ENCODE peak calls at places on chromosomes 13 and 19, in four cellular contexts. P is Panc1, D is HepG2, Q is K562. E is an unnamed sample. For H3K4me1, the result is how much of the 10 kb centered on the place peaks cover.

GRCh38 chr19:2618611-2619010 is 83.9 kb downstream of the GNG7 start:
- ATAC-seq in P (peak), D (no peak), Q (no peak), E (peak)

GRCh38 chr19:8446055-8446709 is 1.4 kb downstream of the HNRNPM start:
- ATAC-seq in P (no peak), D (no peak), Q (no peak), E (no peak)

GRCh38 chr13:113220877-113221276 is 11.5 kb downstream of the CUL4A start:
- ATAC-seq in P (no peak), D (peak), Q (no peak), E (no peak)

GRCh38 chr19:38250821-38251563 is 5.2 kb downstream of the PPP1R14A start:
- ATAC-seq in Q (no peak), P (peak), D (peak), E (peak)

GRCh38 chr19:13373599-13373998 is 132.7 kb downstream of the CACNA1A start:
- ATAC-seq in Q (no peak), D (no peak), P (no peak), E (no peak)

GRCh38 chr19:3576696-3577443 is 4.1 kb downstream of the HMG20B start:
- ATAC-seq in D (no peak), P (no peak), Q (peak), E (peak)

GRCh38 chr13:102687520-102687919 is 7.3 kb downstream of the METTL21C start:
- ATAC-seq in Q (no peak), D (no peak), P (no peak), E (no peak)

GRCh38 chr19:39355253-39355652 is 13.0 kb downstream of the SAMD4B start:
- ATAC-seq in Q (no peak), D (no peak), P (no peak), E (no peak)

GRCh38 chr13:106865706-106866288 is 297.9 kb upstream of the ARGLU1 start:
- ATAC-seq in D (no peak), Q (no peak), P (no peak), E (no peak)

GRCh38 chr19:45940515-45940805 is 25.9 kb upstream of the NANOS2 start:
- ATAC-seq in D (no peak), Q (no peak), P (no peak), E (no peak)

GRCh38 chr13:108769213-108770070 is 140.0 kb downstream of the MYO16 start:
- ATAC-seq in P (no peak), Q (peak), D (no peak), E (no peak)

GRCh38 chr19:13598098-13598497 is 91.8 kb upstream of the CACNA1A start:
- ATAC-seq in D (no peak), P (no peak), Q (no peak), E (no peak)

GRCh38 chr13:75670496-75670895 is 34.4 kb downstream of the LMO7 start:
- ATAC-seq in P (no peak), D (no peak), Q (no peak), E (no peak)

GRCh38 chr13:22369090-22369489 is 698.2 kb downstream of the FGF9 start:
- ATAC-seq in Q (no peak), P (no peak), D (no peak), E (no peak)

GRCh38 chr19:5308471-5309437 is 31.9 kb downstream of the PTPRS start:
- ATAC-seq in D (no peak), P (peak), Q (peak), E (peak)

GRCh38 chr19:38049105-38049649 is 142.2 kb downstream of the SIPA1L3 start:
- ATAC-seq in D (no peak), P (no peak), Q (no peak), E (no peak)

GRCh38 chr13:30826911-30827577 is 79.0 kb upstream of the MEDAG start:
- ATAC-seq in D (no peak), Q (no peak), P (no peak), E (no peak)

GRCh38 chr19:2308114-2308556 is at the start of gene LINGO3:
- ATAC-seq in D (no peak), P (no peak), Q (peak), E (no peak)

GRCh38 chr19:47066376-47067214 is 18.2 kb upstream of the TMEM160 start:
- ATAC-seq in P (no peak), D (no peak), Q (no peak), E (no peak)

GRCh38 chr13:53342623-53343022 is 314.0 kb downstream of the OLFM4 start:
- ATAC-seq in D (no peak), P (no peak), Q (no peak), E (no peak)

GRCh38 chr13:75318138-75318833 is 163.7 kb downstream of the TBC1D4 start:
- ATAC-seq in P (no peak), Q (no peak), D (no peak), E (no peak)

GRCh38 chr19:16051254-16052025 is 24.9 kb upstream of the TPM4 start:
- ATAC-seq in P (no peak), D (peak), Q (peak), E (peak)

GRCh38 chr13:83879431-83880171 is 2.7 kb downstream of the SLITRK1 start:
- ATAC-seq in D (no peak), Q (no peak), P (no peak), E (no peak)

GRCh38 chr19:24057144-24057543 is 29.8 kb upstream of the ZNF254 start:
- ATAC-seq in Q (no peak), P (no peak), D (no peak), E (no peak)

GRCh38 chr19:56972291-56972914 is 131.9 kb upstream of the PEG3 start:
- ATAC-seq in P (no peak), Q (no peak), D (no peak), E (no peak)

GRCh38 chr13:34749046-34749445 is 193.0 kb upstream of the NBEA start:
- ATAC-seq in Q (no peak), D (no peak), P (no peak), E (no peak)

GRCh38 chr13:75161804-75162203 is 320.2 kb downstream of the TBC1D4 start:
- ATAC-seq in Q (no peak), P (no peak), D (no peak), E (no peak)

GRCh38 chr13:80924596-80924995 is 583.7 kb upstream of the SPRY2 start:
- ATAC-seq in P (no peak), Q (no peak), D (no peak), E (peak)

GRCh38 chr19:43316591-43317319 is 36.7 kb upstream of the CD177 start:
- ATAC-seq in Q (peak), D (peak), P (peak), E (no peak)

GRCh38 chr13:26020536-26021290 is 31.1 kb downstream of the SHISA2 start:
- ATAC-seq in Q (no peak), D (no peak), P (no peak), E (no peak)
- H3K4me1 ChIP-seq in Q (under half), D (under half), P (under half), E (under half)

DNA sequence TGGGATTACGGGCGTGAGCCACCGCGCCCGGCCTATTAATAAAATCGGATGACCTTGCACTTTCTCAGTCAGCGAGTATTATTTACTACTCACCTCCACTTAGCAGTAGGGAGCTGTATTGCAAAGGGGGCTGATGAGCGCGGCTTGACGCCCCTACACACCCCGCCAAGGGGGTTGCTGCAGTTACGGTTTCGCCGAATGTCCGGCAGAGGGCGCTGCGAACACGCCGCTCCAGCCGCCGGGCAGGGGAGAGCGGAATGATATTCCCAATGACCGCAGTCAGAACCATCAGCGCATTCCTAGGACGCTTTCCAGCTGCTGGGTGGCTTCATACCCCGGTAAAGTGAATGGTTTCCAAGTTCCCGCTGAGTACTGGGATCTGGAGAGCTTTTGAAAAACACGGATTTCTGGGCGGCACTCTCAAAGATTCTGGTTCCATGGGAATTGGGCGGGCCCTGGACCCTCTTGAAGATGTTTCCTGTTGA is 30.0 kb upstream of the TPT1 start:
- ATAC-seq in Q (peak), D (peak), P (peak), E (peak)
- TF ChIP-seq POLR2AphosphoS5 in Q (no peak), D (no peak), P (no peak), E (peak)

GRCh38 chr13:26074706-26075105 is 22.9 kb upstream of the SHISA2 start:
- ATAC-seq in D (peak), P (no peak), Q (no peak), E (no peak)
- TF ChIP-seq CTCF in D (peak), P (no peak), Q (no peak), E (no peak)

DNA sequence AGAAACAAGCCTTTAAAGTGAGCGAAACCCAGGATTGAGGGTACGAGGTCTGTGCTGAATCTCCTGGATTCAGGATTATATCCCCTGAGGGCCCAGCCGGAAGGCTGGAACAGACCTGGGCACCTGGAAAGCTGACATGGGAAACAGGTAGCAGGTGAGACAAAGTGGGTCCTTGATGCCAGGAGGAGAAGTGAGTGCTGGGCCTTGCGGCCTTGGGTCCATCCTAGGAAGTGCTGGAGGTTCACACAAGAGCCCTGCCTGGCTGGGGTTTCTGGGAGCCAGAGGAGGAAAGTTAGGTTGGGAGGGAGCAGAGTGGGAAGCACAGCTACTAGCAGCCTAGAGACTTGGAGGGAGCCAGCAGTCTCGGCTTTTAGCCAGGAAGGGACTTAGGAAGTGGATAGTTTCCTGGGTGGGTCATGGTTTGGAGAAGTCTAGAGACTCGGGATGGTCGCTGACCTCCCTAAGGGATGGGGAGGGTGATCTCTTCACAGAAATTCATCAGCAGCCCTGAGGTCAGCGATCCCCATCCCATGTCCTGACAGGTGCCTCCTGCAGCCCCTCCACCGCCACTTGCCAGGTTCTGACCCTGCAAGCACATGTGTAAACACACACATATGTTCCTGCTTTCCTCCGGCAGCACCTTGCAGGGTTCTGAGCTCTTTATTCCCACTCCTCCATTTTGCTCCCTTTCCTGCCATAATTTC is 29.4 kb upstream of the ZNF492 start:
- ATAC-seq in Q (no peak), P (no peak), D (no peak), E (no peak)
- H3K4me1 ChIP-seq in Q (under half), P (under half), D (under half), E (under half)

DNA sequence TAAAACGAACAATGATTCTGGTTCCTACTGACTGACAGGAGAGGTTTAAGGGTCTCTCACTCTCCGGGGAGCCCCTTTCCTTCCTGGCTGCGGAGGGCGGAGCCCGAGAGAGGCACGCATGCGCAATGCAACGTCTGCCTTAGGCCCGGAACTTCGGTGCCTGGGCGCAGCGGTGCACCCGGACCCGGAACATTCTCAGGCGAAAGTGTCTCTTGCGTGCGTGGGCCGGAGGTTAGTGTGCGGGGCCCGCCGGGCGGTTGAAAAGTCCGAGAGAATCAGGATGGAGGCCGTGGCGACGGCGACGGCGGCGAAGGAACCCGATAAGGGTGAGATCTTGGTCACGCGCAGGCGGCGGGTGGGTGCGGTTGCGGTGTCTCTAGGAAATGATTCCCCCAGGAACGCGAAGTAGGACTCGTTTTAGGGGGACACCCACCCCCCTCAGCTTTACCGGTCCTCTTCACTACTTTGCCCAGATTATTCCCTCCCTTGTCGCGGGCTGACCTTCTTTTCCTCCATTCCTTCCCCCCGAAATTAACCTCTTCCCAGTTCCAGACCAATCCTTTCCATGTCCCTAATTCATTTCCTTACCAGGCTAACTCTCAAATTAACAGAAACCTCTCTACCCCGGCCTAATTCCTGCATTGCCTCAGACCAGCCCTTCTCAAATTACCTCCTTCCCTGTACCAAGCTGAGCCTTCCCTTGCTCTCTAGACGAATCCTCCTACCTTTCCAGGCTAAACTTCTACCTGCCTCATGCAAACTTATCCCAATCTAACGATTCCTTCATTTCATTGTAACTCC is at the start of gene CCDC97:
- ATAC-seq in D (peak), Q (peak), P (peak), E (peak)
- TF ChIP-seq POLR2AphosphoS5 in D (peak), Q (peak), P (peak), E (peak)

GRCh38 chr19:29605653-29606419 is at the start of gene POP4:
- ATAC-seq in D (peak), Q (peak), P (peak), E (peak)
- TF ChIP-seq CTCF in D (no peak), Q (no peak), P (no peak), E (no peak)

GRCh38 chr19:48627865-48628314 is 8.6 kb downstream of the SPHK2 start:
- ATAC-seq in Q (no peak), D (no peak), P (no peak), E (no peak)

GRCh38 chr19:48627211-48627864 is 8.0 kb downstream of the SPHK2 start:
- ATAC-seq in P (no peak), Q (no peak), D (peak), E (no peak)

GRCh38 chr19:48629297-48629598 is 7.9 kb downstream of the DBP start:
- ATAC-seq in D (no peak), P (no peak), Q (no peak), E (no peak)

GRCh38 chr19:48629599-48630288 is 7.4 kb downstream of the DBP start:
- ATAC-seq in P (peak), D (no peak), Q (peak), E (peak)

GRCh38 chr19:48628486-48629296 is 8.5 kb downstream of the DBP start:
- ATAC-seq in D (no peak), Q (no peak), P (no peak), E (no peak)
- H3K4me1 ChIP-seq in D (half or more), Q (under half), P (under half), E (under half)

DNA sequence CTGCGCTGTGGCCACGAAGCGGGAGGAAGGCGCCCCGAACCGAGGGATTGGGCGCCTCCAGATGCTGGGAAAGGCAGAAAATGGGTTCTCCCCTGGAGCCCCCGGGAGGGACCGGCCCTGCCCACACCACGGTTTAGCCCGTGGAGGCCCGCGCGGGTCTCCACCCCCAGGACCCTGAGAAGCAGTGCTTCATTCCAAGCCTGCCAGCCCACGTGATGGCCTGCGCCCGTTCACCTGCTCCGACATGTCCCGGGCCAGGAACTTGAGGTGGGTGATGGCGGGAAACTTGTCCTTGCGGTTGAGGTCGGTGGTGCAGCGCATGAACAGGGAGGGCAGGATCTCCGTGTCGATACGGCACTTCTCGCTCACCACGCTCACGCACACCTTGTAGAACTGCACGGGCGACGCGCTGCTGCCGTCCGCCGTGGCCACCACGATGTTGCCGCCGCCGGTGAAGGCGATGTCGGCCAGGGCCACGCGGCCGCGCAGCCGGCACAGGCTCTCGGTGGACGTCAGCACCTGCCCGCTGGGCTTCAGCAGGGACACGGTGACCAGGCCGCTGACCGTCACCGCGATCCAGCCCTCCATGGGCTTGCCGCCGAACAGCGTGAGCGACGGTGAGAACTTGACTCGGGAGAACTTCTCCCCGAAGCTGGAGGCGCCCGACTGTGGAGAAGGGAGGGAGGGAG is 7.3 kb downstream of the MED16 start:
- ATAC-seq in D (no peak), Q (no peak), P (no peak), E (no peak)
- TF ChIP-seq POLR2AphosphoS5 in D (no peak), Q (no peak), P (no peak), E (no peak)

GRCh38 chr19:53868892-53869804 is 1.5 kb downstream of the MYADM start:
- ATAC-seq in Q (peak), D (peak), P (peak), E (peak)
- TF ChIP-seq CTCF in Q (peak), D (no peak), P (no peak), E (no peak)